ENCODE peak calls at places on chromosomes 12 and 14, in eight cellular contexts. I is tibial nerve, U is hepatocyte, A is pancreas, W is fibroblast of lung, L is GM06990, G is ovary, H is testis. V is an unnamed sample.

GRCh38 chr12:45439039-45439438 is 223.1 kb downstream of the ANO6 start:
- DNase-seq in I (no peak), U (no peak), A (no peak), W (peak), L (no peak), G (no peak), H (no peak), V (no peak)

GRCh38 chr12:123363385-123363742 is 1.3 kb downstream of the SBNO1 start:
- DNase-seq in I (no peak), U (peak), A (no peak), W (no peak), L (no peak), G (peak), H (no peak), V (no peak)

GRCh38 chr12:6016756-6017155 is 71.7 kb upstream of the ANO2 start:
- DNase-seq in I (no peak), U (no peak), A (no peak), W (no peak), L (no peak), G (no peak), H (no peak), V (peak)

GRCh38 chr14:57930241-57930975 is 64.5 kb upstream of the SLC35F4 start:
- DNase-seq in I (no peak), U (no peak), A (no peak), W (no peak), L (no peak), G (no peak), H (no peak), V (no peak)

GRCh38 chr14:29282169-29282568 is 515.6 kb downstream of the FOXG1 start:
- DNase-seq in I (no peak), U (no peak), A (no peak), W (peak), L (no peak), G (no peak), H (no peak), V (no peak)

GRCh38 chr14:104524726-104525125 is 54.8 kb upstream of the C14orf180 start:
- DNase-seq in I (no peak), U (no peak), A (no peak), W (no peak), L (no peak), G (no peak), H (no peak), V (peak)

GRCh38 chr14:54211562-54212308 is 185.1 kb upstream of the CDKN3 start:
- DNase-seq in I (no peak), U (no peak), A (no peak), W (peak), L (no peak), G (no peak), H (no peak), V (no peak)

GRCh38 chr14:70640938-70641547 is 673 bp upstream of the TTC9 start:
- DNase-seq in I (no peak), U (peak), A (peak), W (peak), L (peak), G (no peak), H (peak), V (peak)

GRCh38 chr12:53061404-53062010 is 11.6 kb downstream of the TNS2 start:
- DNase-seq in I (no peak), U (peak), A (peak), W (no peak), L (no peak), G (peak), H (peak), V (peak)

GRCh38 chr12:55727643-55728184 is 1.1 kb downstream of the CD63 start:
- DNase-seq in I (peak), U (peak), A (peak), W (peak), L (no peak), G (peak), H (peak), V (peak)

GRCh38 chr12:3551976-3552725 is 61.1 kb downstream of the PRMT8 start:
- DNase-seq in I (no peak), U (no peak), A (no peak), W (no peak), L (no peak), G (no peak), H (no peak), V (peak)

GRCh38 chr12:15599266-15600037 is 189.7 kb downstream of the EPS8 start:
- DNase-seq in I (peak), U (peak), A (no peak), W (peak), L (no peak), G (no peak), H (peak), V (no peak)

GRCh38 chr12:3016191-3016590 is 57.0 kb downstream of the TEAD4 start:
- DNase-seq in I (no peak), U (no peak), A (no peak), W (peak), L (no peak), G (no peak), H (no peak), V (no peak)

GRCh38 chr14:22047105-22047504 is 373.5 kb upstream of the OR4E1 start:
- DNase-seq in I (no peak), U (peak), A (no peak), W (no peak), L (no peak), G (no peak), H (peak), V (no peak)

GRCh38 chr14:56659964-56660551 is 80.5 kb downstream of the TMEM260 start:
- DNase-seq in I (no peak), U (peak), A (no peak), W (peak), L (no peak), G (no peak), H (no peak), V (no peak)

GRCh38 chr12:5432011-5432400 is at the start of gene NTF3:
- DNase-seq in I (no peak), U (peak), A (no peak), W (peak), L (no peak), G (peak), H (peak), V (peak)

GRCh38 chr12:130714091-130714590 is 2.0 kb downstream of the RIMBP2 start:
- DNase-seq in I (no peak), U (peak), A (no peak), W (no peak), L (no peak), G (no peak), H (peak), V (peak)

GRCh38 chr12:15963271-15963670 is 52.1 kb downstream of the DERA start:
- DNase-seq in I (no peak), U (no peak), A (no peak), W (peak), L (no peak), G (no peak), H (no peak), V (no peak)

GRCh38 chr12:81962126-81962856 is 203.1 kb upstream of the PPFIA2 start:
- DNase-seq in I (no peak), U (no peak), A (no peak), W (no peak), L (no peak), G (no peak), H (no peak), V (no peak)

GRCh38 chr14:104148433-104149277 is 10.3 kb downstream of the KIF26A start:
- DNase-seq in I (no peak), U (no peak), A (peak), W (no peak), L (no peak), G (no peak), H (no peak), V (peak)

GRCh38 chr14:56351861-56352260 is 227.7 kb upstream of the TMEM260 start:
- DNase-seq in I (no peak), U (no peak), A (no peak), W (peak), L (no peak), G (no peak), H (no peak), V (no peak)

DNA sequence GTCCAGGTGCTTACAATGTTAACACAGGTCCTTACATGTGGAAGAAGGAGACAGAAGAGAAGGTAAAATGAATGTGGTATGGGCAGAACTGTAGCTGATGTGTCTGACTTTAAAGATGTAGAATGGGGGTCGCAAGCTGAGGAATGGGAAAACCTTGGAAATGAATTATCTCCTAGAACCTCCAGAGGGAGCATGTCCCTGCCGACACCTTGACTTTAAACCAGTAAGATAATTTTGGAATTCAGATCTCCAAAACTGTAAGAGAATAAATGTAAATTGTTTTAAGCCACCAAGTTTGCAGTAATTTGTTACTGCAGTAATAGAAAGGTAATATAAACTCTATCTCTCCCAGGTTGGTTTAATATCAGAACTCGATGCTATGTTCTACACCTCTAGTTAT is 80.1 kb upstream of the ALG10 start:
- DNase-seq in I (no peak), U (no peak), A (no peak), W (no peak), L (no peak), G (no peak), H (no peak), V (no peak)
- TF ChIP-seq CTCF in I (no peak), U (no peak), A (no peak), W (no peak), L (no peak), G (no peak), H (no peak), V (peak)

GRCh38 chr12:47773858-47774580 is 981 bp downstream of the SLC48A1 start:
- DNase-seq in I (no peak), U (no peak), A (no peak), W (no peak), L (no peak), G (no peak), H (no peak), V (no peak)

GRCh38 chr12:47776471-47777143 is 3.6 kb downstream of the SLC48A1 start:
- DNase-seq in I (no peak), U (no peak), A (no peak), W (peak), L (no peak), G (peak), H (no peak), V (no peak)

GRCh38 chr12:47775100-47775911 is 2.3 kb downstream of the SLC48A1 start:
- DNase-seq in I (no peak), U (no peak), A (no peak), W (peak), L (no peak), G (peak), H (no peak), V (no peak)

GRCh38 chr12:47773062-47773857 is at the start of gene SLC48A1:
- DNase-seq in I (peak), U (peak), A (peak), W (peak), L (peak), G (peak), H (peak), V (peak)

GRCh38 chr12:47774664-47775063 is 1.6 kb downstream of the SLC48A1 start:
- DNase-seq in I (no peak), U (no peak), A (no peak), W (no peak), L (no peak), G (no peak), H (no peak), V (no peak)
- H3K4me3 ChIP-seq in I (peak), U (no peak), A (no peak), W (no peak), L (no peak), G (no peak), H (no peak), V (no peak)

DNA sequence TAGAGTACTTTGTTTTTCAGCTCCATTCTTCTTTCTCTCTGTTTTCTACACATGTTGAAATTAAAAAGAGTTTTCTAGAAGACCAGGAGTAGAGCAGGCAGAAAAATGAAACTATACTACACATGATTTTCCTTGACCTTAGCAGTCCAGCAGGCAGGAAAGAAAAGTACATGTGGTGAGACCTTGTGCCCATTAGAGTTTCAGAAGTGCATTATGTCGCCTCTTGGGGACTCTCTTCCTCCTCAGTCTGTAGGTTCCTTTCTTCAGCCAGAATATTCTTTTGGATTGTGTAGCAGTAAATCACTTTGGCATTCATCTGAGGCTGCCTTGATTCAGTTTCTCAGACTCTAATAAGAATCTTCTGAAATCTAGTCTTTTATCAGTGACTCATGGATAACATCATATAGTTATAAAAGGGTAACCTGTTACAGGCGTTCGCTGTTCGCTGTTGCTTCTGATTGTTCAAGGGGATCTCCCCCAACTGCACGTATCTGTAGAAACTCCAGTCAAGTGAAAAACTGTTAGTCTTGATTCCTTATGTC is 161.8 kb downstream of the ANO4 start:
- DNase-seq in I (no peak), U (peak), A (no peak), W (peak), L (no peak), G (no peak), H (no peak), V (no peak)
- TF ChIP-seq CTCF in I (no peak), U (no peak), A (no peak), W (no peak), L (no peak), G (no peak), H (no peak), V (no peak)

DNA sequence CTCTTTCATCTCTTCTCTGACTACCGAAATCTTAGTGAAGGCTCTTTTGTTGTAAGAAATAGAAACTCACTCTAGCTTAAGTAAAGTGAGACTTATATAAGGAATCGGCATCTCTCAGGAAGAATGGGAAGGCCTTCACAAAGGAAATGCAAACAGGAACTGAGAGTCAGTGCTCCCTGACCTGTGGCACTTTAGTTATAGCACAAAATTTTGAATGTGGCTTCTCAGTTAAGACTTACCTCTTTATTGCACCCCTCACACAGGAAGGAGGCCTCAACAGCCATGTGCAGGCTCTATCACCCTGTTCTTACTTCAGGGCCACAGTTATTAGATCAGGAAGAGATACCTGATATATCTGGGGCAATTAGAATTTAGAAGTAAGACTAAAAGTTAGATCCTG is 224.7 kb upstream of the EGLN3 start:
- DNase-seq in I (no peak), U (no peak), A (no peak), W (no peak), L (peak), G (no peak), H (no peak), V (no peak)
- H3K4me3 ChIP-seq in I (no peak), U (no peak), A (no peak), W (no peak), L (no peak), G (no peak), H (no peak), V (no peak)